ENCODE peak calls at places on chromosome 2, in four cellular contexts. F, L, J and B are unnamed samples.

GRCh38 chr2:219178377-219179175 is 501 bp downstream of the RETREG2 start:
- DNase-seq in L (peak), J (peak), F (no peak), B (peak)

GRCh38 chr2:237939251-237939650 is 27.6 kb upstream of the UBE2F start:
- DNase-seq in L (no peak), J (peak), F (no peak), B (no peak)

GRCh38 chr2:19480664-19481063 is 122.2 kb upstream of the OSR1 start:
- DNase-seq in J (no peak), L (no peak), F (no peak), B (no peak)

GRCh38 chr2:196954001-196954400 is 27.5 kb upstream of the PGAP1 start:
- DNase-seq in F (no peak), L (no peak), J (no peak), B (no peak)

GRCh38 chr2:104862061-104862941 is 8.4 kb downstream of the POU3F3 start:
- DNase-seq in F (no peak), L (peak), J (no peak), B (no peak)

GRCh38 chr2:131425191-131426021 is 50.5 kb upstream of the TUBA3D start:
- DNase-seq in L (no peak), J (no peak), F (no peak), B (no peak)

GRCh38 chr2:24342110-24342910 is 18.0 kb downstream of the ITSN2 start:
- DNase-seq in J (peak), L (no peak), F (no peak), B (no peak)

GRCh38 chr2:165699931-165700330 is 94.1 kb downstream of the GALNT3 start:
- DNase-seq in L (no peak), F (no peak), J (no peak), B (no peak)

GRCh38 chr2:46333912-46334311 is 36.7 kb downstream of the EPAS1 start:
- DNase-seq in F (no peak), L (peak), J (no peak), B (no peak)

GRCh38 chr2:75100011-75100680 is 99.2 kb downstream of the TACR1 start:
- DNase-seq in L (no peak), F (peak), J (peak), B (no peak)

GRCh38 chr2:119859528-119859927 is 99.8 kb downstream of the PTPN4 start:
- DNase-seq in J (no peak), L (no peak), F (no peak), B (no peak)

GRCh38 chr2:162050513-162050961 is 23.5 kb downstream of the DPP4 start:
- DNase-seq in L (no peak), F (no peak), J (no peak), B (no peak)

GRCh38 chr2:1995086-1995485 is 250.8 kb upstream of the PXDN start:
- DNase-seq in J (no peak), F (no peak), L (no peak), B (no peak)

GRCh38 chr2:239803764-239804111 is 221.4 kb downstream of the NDUFA10 start:
- DNase-seq in L (no peak), F (no peak), J (no peak), B (peak)